ENCODE peak calls at places on chromosome 9, in six cellular contexts. C is HepG2, Z is GM12878, V is K562, Q is GM12891, L is H1. S is an unnamed sample.

GRCh38 chr9:116313638-116314037 is 160.0 kb downstream of the PAPPA start:
- DNase-seq in C (no peak), Z (no peak), V (no peak), Q (no peak), L (no peak), S (no peak)

GRCh38 chr9:30773427-30773826 is 1611.0 kb upstream of the ACO1 start:
- DNase-seq in C (no peak), Z (no peak), V (no peak), Q (no peak), L (no peak), S (no peak)

GRCh38 chr9:100555471-100555870 is 22.4 kb upstream of the CAVIN4 start:
- DNase-seq in C (no peak), Z (no peak), V (no peak), Q (no peak), L (no peak), S (no peak)

GRCh38 chr9:24828687-24829086 is 283.0 kb upstream of the IZUMO3 start:
- DNase-seq in C (no peak), Z (no peak), V (no peak), Q (no peak), L (no peak), S (no peak)

GRCh38 chr9:130498918-130499698 is 54.3 kb downstream of the ASS1 start:
- DNase-seq in C (peak), Z (no peak), V (no peak), Q (no peak), L (no peak), S (no peak)

GRCh38 chr9:116626762-116627161 is 60.3 kb upstream of the TRIM32 start:
- DNase-seq in C (no peak), Z (no peak), V (no peak), Q (no peak), L (no peak), S (no peak)

GRCh38 chr9:116395409-116396037 is 241.9 kb downstream of the PAPPA start:
- DNase-seq in C (no peak), Z (no peak), V (peak), Q (no peak), L (no peak), S (no peak)

GRCh38 chr9:108549184-108549583 is 306.6 kb downstream of the ACTL7B start:
- DNase-seq in C (no peak), Z (no peak), V (no peak), Q (no peak), L (no peak), S (no peak)

GRCh38 chr9:120928015-120928719 is 1.6 kb upstream of the TRAF1 start:
- DNase-seq in C (no peak), Z (no peak), V (no peak), Q (no peak), L (peak), S (no peak)

GRCh38 chr9:116151966-116152381 is 1.6 kb upstream of the PAPPA start:
- DNase-seq in C (no peak), Z (no peak), V (no peak), Q (no peak), L (no peak), S (no peak)

GRCh38 chr9:105413486-105414068 is 34.3 kb upstream of the FSD1L start:
- DNase-seq in C (peak), Z (no peak), V (peak), Q (no peak), L (no peak), S (no peak)

GRCh38 chr9:35556781-35557180 is 48.3 kb upstream of the TESK1 start:
- DNase-seq in C (no peak), Z (no peak), V (no peak), Q (no peak), L (no peak), S (no peak)

GRCh38 chr9:127848756-127849504 is 5.5 kb downstream of the ENG start:
- DNase-seq in C (peak), Z (no peak), V (no peak), Q (no peak), L (no peak), S (no peak)

GRCh38 chr9:127847155-127847463 is 7.3 kb downstream of the ENG start:
- DNase-seq in C (no peak), Z (no peak), V (no peak), Q (no peak), L (no peak), S (no peak)

GRCh38 chr9:127847833-127848755 is 6.4 kb downstream of the ENG start:
- DNase-seq in C (no peak), Z (no peak), V (no peak), Q (no peak), L (no peak), S (no peak)

GRCh38 chr9:127846451-127847154 is 7.9 kb downstream of the ENG start:
- DNase-seq in C (no peak), Z (no peak), V (no peak), Q (no peak), L (no peak), S (no peak)

DNA sequence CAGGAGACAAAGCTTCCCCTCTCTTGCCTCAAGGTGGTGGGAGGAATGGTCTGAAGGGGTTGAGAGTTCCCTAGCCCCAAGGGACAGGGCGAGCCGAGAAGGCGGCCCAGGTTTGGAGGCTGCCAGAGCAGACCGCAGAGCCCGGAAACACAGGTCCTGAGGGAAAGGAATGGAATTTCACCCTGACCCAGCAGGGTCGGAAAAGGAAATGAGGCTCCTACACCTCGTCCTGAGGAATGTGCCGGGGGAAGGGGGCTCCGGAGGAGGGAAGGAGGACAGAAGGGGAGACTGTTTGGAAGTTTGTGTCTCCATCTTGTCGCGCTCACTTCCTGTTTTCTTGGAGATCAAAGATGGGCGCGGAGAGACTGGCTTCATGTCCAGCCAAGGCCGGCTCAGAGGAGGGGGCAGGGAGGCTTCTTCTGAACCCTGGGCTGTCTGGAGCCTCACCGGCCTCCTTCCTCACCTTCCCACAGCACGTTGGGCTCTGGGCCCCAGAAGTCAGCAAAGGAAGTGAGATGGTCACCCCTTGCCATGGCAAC is 9.6 kb downstream of the ENG start:
- DNase-seq in C (no peak), Z (no peak), V (no peak), Q (no peak), L (no peak), S (no peak)
- TF ChIP-seq POLR2A in C (no peak), Z (no peak), V (no peak), Q (no peak), L (no peak), S (no peak)

GRCh38 chr9:122133984-122134535 is 25.5 kb downstream of the NDUFA8 start:
- DNase-seq in C (no peak), Z (no peak), V (no peak), Q (no peak), L (no peak), S (no peak)

GRCh38 chr9:122132539-122132938 is 27.0 kb downstream of the NDUFA8 start:
- DNase-seq in C (no peak), Z (no peak), V (no peak), Q (no peak), L (no peak), S (no peak)

GRCh38 chr9:122134822-122135528 is 24.6 kb downstream of the NDUFA8 start:
- DNase-seq in C (no peak), Z (no peak), V (peak), Q (no peak), L (peak), S (no peak)

GRCh38 chr9:122131401-122131921 is 28.1 kb downstream of the NDUFA8 start:
- DNase-seq in C (no peak), Z (no peak), V (no peak), Q (no peak), L (peak), S (no peak)

GRCh38 chr9:122133263-122133983 is 26.2 kb downstream of the NDUFA8 start:
- DNase-seq in C (no peak), Z (no peak), V (no peak), Q (no peak), L (peak), S (no peak)
- TF ChIP-seq POLR2AphosphoS5 in C (no peak), Z (no peak), V (no peak), Q (no peak), L (no peak), S (no peak)

GRCh38 chr9:125847735-125848134 is 100.6 kb downstream of the PBX3 start:
- DNase-seq in C (no peak), Z (no peak), V (no peak), Q (no peak), L (no peak), S (no peak)

GRCh38 chr9:125852386-125852785 is 105.2 kb downstream of the PBX3 start:
- DNase-seq in C (peak), Z (no peak), V (no peak), Q (no peak), L (no peak), S (no peak)

GRCh38 chr9:125851971-125852370 is 104.8 kb downstream of the PBX3 start:
- DNase-seq in C (no peak), Z (no peak), V (no peak), Q (no peak), L (no peak), S (no peak)

GRCh38 chr9:125850763-125851162 is 103.6 kb downstream of the PBX3 start:
- DNase-seq in C (peak), Z (no peak), V (no peak), Q (no peak), L (no peak), S (no peak)

DNA sequence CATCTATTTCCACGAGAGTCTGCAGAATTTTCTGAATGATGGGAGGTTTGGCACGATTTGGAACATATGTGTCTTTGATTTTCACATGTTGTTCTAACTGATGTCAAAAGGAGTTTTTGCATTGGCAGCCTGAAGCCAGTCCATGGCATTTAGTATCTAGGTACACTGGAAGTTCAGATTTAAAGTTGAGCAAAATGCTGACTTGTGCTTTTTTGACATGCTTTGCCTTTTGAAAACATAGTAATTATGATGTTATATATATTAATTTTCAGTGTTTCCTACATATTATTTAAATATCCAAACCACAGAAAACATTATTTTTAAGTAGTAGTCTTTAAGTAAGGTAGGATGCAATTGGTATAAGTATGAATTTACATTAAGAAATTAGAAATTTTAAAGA is 103.1 kb downstream of the PBX3 start:
- DNase-seq in C (no peak), Z (no peak), V (no peak), Q (no peak), L (no peak), S (no peak)
- TF ChIP-seq TAF1 in C (no peak), Z (no peak), V (no peak), Q (no peak), L (no peak), S (no peak)

GRCh38 chr9:124809741-124810500 is 33.0 kb downstream of the OLFML2A start:
- DNase-seq in C (no peak), Z (no peak), V (no peak), Q (no peak), L (no peak), S (no peak)
- TF ChIP-seq POLR2A in C (no peak), Z (no peak), V (no peak), Q (no peak), L (no peak), S (no peak)

GRCh38 chr9:85040806-85041575 is 371.5 kb downstream of the NTRK2 start:
- DNase-seq in C (no peak), Z (no peak), V (no peak), Q (no peak), L (no peak), S (no peak)
- TF ChIP-seq POLR2AphosphoS5 in C (no peak), Z (no peak), V (no peak), Q (no peak), L (no peak), S (no peak)

GRCh38 chr9:136507992-136508375 is 25.1 kb upstream of the SEC16A start:
- DNase-seq in C (no peak), Z (no peak), V (no peak), Q (no peak), L (no peak), S (no peak)
- TF ChIP-seq TAF1 in C (no peak), Z (no peak), V (no peak), Q (no peak), L (no peak), S (no peak)

DNA sequence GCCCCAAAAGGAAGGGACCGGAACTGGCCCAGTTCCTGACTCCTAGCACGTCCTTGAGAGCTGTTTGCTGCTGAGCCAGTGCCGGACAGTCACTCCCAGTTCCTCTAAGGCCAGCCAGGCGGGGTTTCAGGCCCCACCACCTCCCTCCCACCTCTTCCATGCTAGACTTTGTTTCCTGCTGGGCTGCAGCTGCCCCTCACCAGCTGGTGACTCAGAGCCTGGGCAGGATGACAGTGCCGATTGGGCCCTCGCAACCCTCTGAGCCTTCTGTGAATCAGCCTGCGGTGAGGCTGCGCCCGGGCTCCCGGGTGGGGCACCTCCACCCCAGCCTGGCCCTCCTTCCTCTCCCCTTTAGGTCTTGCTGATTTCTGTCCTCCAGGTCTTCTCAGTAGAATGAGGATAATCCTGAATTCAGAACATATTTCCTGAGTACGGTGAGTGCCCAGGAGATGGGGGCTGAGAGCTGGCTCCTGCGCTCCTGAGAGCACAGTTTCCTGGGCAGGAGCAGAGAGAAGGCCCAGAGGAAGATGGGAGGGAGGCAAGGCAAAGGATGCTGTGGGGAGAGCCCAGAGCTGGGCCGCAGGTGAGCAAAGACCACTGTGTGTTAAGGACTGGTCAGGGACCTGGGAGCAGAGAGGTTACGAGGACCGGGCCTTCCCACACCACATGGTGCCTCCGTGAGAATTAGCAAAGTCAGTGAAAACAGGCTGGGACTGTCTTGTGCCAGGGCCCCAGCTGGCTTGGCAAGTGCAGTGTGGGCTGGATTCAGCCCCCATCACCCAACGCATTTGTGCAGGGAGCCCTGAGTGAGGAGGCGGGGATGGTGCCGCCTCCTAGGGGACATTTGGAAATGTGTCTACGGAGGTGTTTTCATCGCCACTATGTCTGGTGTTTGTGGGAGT is 32.9 kb upstream of the STXBP1 start:
- DNase-seq in C (peak), Z (peak), V (peak), Q (no peak), L (no peak), S (no peak)
- TF ChIP-seq POLR2A in C (peak), Z (no peak), V (no peak), Q (no peak), L (no peak), S (no peak)

GRCh38 chr9:5835808-5836207 is 2.9 kb upstream of the ERMP1 start:
- DNase-seq in C (no peak), Z (no peak), V (no peak), Q (no peak), L (no peak), S (no peak)
- TF ChIP-seq POLR2AphosphoS5 in C (no peak), Z (no peak), V (no peak), Q (no peak), L (no peak), S (no peak)

GRCh38 chr9:96320749-96321280 is 18.8 kb upstream of the HSD17B3 start:
- DNase-seq in C (no peak), Z (no peak), V (no peak), Q (no peak), L (no peak), S (no peak)

GRCh38 chr9:96317335-96317980 is 15.5 kb upstream of the HSD17B3 start:
- DNase-seq in C (peak), Z (no peak), V (peak), Q (peak), L (peak), S (peak)

GRCh38 chr9:96323169-96323568 is 21.2 kb upstream of the HSD17B3 start:
- DNase-seq in C (no peak), Z (no peak), V (no peak), Q (no peak), L (no peak), S (no peak)

GRCh38 chr9:96318921-96319560 is 17.1 kb upstream of the HSD17B3 start:
- DNase-seq in C (no peak), Z (no peak), V (no peak), Q (no peak), L (no peak), S (no peak)

GRCh38 chr9:96321515-96321914 is 19.5 kb upstream of the HSD17B3 start:
- DNase-seq in C (no peak), Z (no peak), V (no peak), Q (no peak), L (no peak), S (no peak)
- TF ChIP-seq TAF1 in C (no peak), Z (no peak), V (no peak), Q (no peak), L (no peak), S (no peak)

DNA sequence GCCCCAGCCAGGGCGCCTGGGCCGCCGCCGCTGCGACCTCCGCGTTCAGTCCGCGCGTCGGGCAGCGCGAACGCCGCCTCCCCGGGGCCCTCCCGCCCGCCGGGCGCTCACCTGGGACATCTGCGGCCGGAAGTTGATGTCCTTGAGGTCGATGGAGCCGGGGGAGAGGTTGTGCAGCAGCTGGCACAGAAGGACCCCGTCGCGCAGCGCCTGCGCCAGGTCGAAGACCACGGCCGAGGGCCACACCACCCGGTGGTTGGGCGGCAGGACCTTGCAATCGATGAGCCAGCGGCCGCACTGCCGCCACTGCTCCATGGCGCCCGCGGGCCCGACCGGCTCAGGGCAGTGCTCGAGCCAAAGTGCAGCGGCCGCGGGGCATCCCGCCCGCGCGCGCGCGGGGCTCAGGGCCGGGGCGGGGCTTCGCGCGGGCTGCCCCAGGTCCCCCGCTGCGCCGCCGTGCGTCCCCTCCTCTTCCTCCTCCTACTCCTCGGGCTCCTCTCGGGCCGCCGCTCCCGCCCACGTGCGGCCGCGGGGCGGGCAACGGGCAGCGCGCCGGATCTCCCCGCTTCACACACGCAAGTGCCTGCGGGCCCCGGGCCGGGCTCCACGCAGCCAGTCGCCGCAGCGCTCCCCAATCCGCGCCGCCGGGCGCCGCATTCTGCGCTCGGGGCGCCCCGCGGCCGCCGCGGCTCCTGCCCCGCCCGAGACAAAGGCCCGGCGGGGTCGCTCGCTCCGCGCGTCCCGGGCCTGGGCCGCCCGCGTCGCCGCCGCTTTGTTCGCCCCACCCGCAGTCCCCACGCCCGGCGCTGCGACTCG is at the start of gene VAV2:
- DNase-seq in C (peak), Z (no peak), V (peak), Q (no peak), L (peak), S (no peak)
- TF ChIP-seq POLR2A in C (no peak), Z (peak), V (no peak), Q (peak), L (peak), S (peak)

S was measured in GM12892.